ENCODE peak calls at places on chromosomes 11 and 22, in eight cellular contexts. One of them, this sample, is unnamed.
A peak's percentile ranks its signal among the peaks of the same experiment; 100 is the strongest.

GRCh38 chr11:116605543-116605942 is 167.2 kb downstream of the BUD13 start:
- DNase-seq in thoracic aorta: no peak
- DNase-seq in CD4-positive, CD25-positive, alpha-beta regulatory T cell: no peak
- DNase-seq in ovary: no peak
- DNase-seq in uterus: no peak
- DNase-seq in Peyer's patch: no peak
- DNase-seq in K562: peak; percentile 62
- DNase-seq in naive thymus-derived CD4-positive, alpha-beta T cell: peak; percentile 27
- DNase-seq in this sample: peak; percentile 57

GRCh38 chr11:59463176-59463575 is 6.4 kb downstream of the OR4D6 start:
- DNase-seq in thoracic aorta: no peak
- DNase-seq in naive thymus-derived CD4-positive, alpha-beta T cell: no peak
- DNase-seq in uterus: peak; percentile 42
- DNase-seq in K562: no peak
- DNase-seq in CD4-positive, CD25-positive, alpha-beta regulatory T cell: no peak
- DNase-seq in Peyer's patch: no peak
- DNase-seq in ovary: peak; percentile 47
- DNase-seq in this sample: peak; percentile 15

GRCh38 chr11:18368236-18368635 is 26.1 kb upstream of the LDHA start:
- DNase-seq in Peyer's patch: no peak
- DNase-seq in naive thymus-derived CD4-positive, alpha-beta T cell: no peak
- DNase-seq in K562: no peak
- DNase-seq in ovary: no peak
- DNase-seq in uterus: no peak
- DNase-seq in thoracic aorta: no peak
- DNase-seq in CD4-positive, CD25-positive, alpha-beta regulatory T cell: no peak
- DNase-seq in this sample: no peak

GRCh38 chr11:12704049-12704448 is 29.8 kb downstream of the TEAD1 start:
- DNase-seq in ovary: no peak
- DNase-seq in Peyer's patch: no peak
- DNase-seq in uterus: no peak
- DNase-seq in K562: no peak
- DNase-seq in thoracic aorta: no peak
- DNase-seq in CD4-positive, CD25-positive, alpha-beta regulatory T cell: no peak
- DNase-seq in naive thymus-derived CD4-positive, alpha-beta T cell: no peak
- DNase-seq in this sample: no peak

GRCh38 chr22:28904211-28904808 is 20.9 kb downstream of the ZNRF3 start:
- DNase-seq in Peyer's patch: no peak
- DNase-seq in ovary: no peak
- DNase-seq in K562: no peak
- DNase-seq in CD4-positive, CD25-positive, alpha-beta regulatory T cell: no peak
- DNase-seq in thoracic aorta: no peak
- DNase-seq in naive thymus-derived CD4-positive, alpha-beta T cell: no peak
- DNase-seq in uterus: no peak
- DNase-seq in this sample: no peak

GRCh38 chr11:88103337-88104206 is 71.7 kb downstream of the RAB38 start:
- DNase-seq in Peyer's patch: no peak
- DNase-seq in CD4-positive, CD25-positive, alpha-beta regulatory T cell: peak; percentile 20
- DNase-seq in naive thymus-derived CD4-positive, alpha-beta T cell: peak; percentile 21
- DNase-seq in ovary: no peak
- DNase-seq in thoracic aorta: no peak
- DNase-seq in uterus: no peak
- DNase-seq in K562: peak; percentile 73
- DNase-seq in this sample: peak; percentile 57

GRCh38 chr22:37731804-37732471 is 35.1 kb downstream of the TRIOBP start:
- DNase-seq in Peyer's patch: no peak
- DNase-seq in K562: peak; percentile 48
- DNase-seq in naive thymus-derived CD4-positive, alpha-beta T cell: no peak
- DNase-seq in uterus: no peak
- DNase-seq in CD4-positive, CD25-positive, alpha-beta regulatory T cell: no peak
- DNase-seq in ovary: no peak
- DNase-seq in thoracic aorta: no peak
- DNase-seq in this sample: no peak

GRCh38 chr22:29310065-29310862 is 3.8 kb downstream of the GAS2L1 start:
- DNase-seq in K562: no peak
- DNase-seq in uterus: peak; percentile 54
- DNase-seq in CD4-positive, CD25-positive, alpha-beta regulatory T cell: no peak
- DNase-seq in naive thymus-derived CD4-positive, alpha-beta T cell: no peak
- DNase-seq in thoracic aorta: no peak
- DNase-seq in Peyer's patch: no peak
- DNase-seq in ovary: no peak
- DNase-seq in this sample: no peak

GRCh38 chr11:76233936-76234703 is 27.8 kb upstream of the WNT11 start:
- DNase-seq in K562: peak; percentile 51
- DNase-seq in Peyer's patch: peak; percentile 56
- DNase-seq in naive thymus-derived CD4-positive, alpha-beta T cell: no peak
- DNase-seq in CD4-positive, CD25-positive, alpha-beta regulatory T cell: no peak
- DNase-seq in thoracic aorta: peak; percentile 11
- DNase-seq in ovary: peak; percentile 60
- DNase-seq in uterus: peak; percentile 70
- DNase-seq in this sample: peak; percentile 68

GRCh38 chr11:20367313-20367948 is 3.9 kb downstream of the HTATIP2 start:
- DNase-seq in thoracic aorta: no peak
- DNase-seq in ovary: peak; percentile 47
- DNase-seq in Peyer's patch: no peak
- DNase-seq in naive thymus-derived CD4-positive, alpha-beta T cell: peak; percentile 48
- DNase-seq in uterus: peak; percentile 74
- DNase-seq in K562: peak; percentile 79
- DNase-seq in CD4-positive, CD25-positive, alpha-beta regulatory T cell: peak; percentile 25
- DNase-seq in this sample: peak; percentile 67

GRCh38 chr11:80109652-80110051 is 668.8 kb upstream of the TENM4 start:
- DNase-seq in Peyer's patch: no peak
- DNase-seq in CD4-positive, CD25-positive, alpha-beta regulatory T cell: no peak
- DNase-seq in uterus: no peak
- DNase-seq in K562: no peak
- DNase-seq in naive thymus-derived CD4-positive, alpha-beta T cell: no peak
- DNase-seq in ovary: no peak
- DNase-seq in thoracic aorta: no peak
- DNase-seq in this sample: no peak

GRCh38 chr11:24747275-24748251 is 250.7 kb downstream of the LUZP2 start:
- DNase-seq in uterus: no peak
- DNase-seq in CD4-positive, CD25-positive, alpha-beta regulatory T cell: no peak
- DNase-seq in Peyer's patch: no peak
- DNase-seq in naive thymus-derived CD4-positive, alpha-beta T cell: no peak
- DNase-seq in thoracic aorta: no peak
- DNase-seq in ovary: no peak
- DNase-seq in K562: no peak
- DNase-seq in this sample: peak; percentile 88

GRCh38 chr11:114166897-114167323 is 107.4 kb downstream of the ZBTB16 start:
- DNase-seq in thoracic aorta: no peak
- DNase-seq in CD4-positive, CD25-positive, alpha-beta regulatory T cell: no peak
- DNase-seq in uterus: peak; percentile 85
- DNase-seq in ovary: no peak
- DNase-seq in K562: no peak
- DNase-seq in naive thymus-derived CD4-positive, alpha-beta T cell: no peak
- DNase-seq in Peyer's patch: no peak
- DNase-seq in this sample: peak; percentile 65

GRCh38 chr22:49590851-49591445 is 236.7 kb downstream of the BRD1 start:
- DNase-seq in K562: no peak
- DNase-seq in ovary: no peak
- DNase-seq in CD4-positive, CD25-positive, alpha-beta regulatory T cell: no peak
- DNase-seq in uterus: no peak
- DNase-seq in Peyer's patch: no peak
- DNase-seq in thoracic aorta: no peak
- DNase-seq in naive thymus-derived CD4-positive, alpha-beta T cell: no peak
- DNase-seq in this sample: no peak

GRCh38 chr22:49589301-49589700 is 238.4 kb downstream of the BRD1 start:
- DNase-seq in ovary: no peak
- DNase-seq in K562: no peak
- DNase-seq in naive thymus-derived CD4-positive, alpha-beta T cell: no peak
- DNase-seq in Peyer's patch: no peak
- DNase-seq in CD4-positive, CD25-positive, alpha-beta regulatory T cell: no peak
- DNase-seq in uterus: no peak
- DNase-seq in thoracic aorta: no peak
- DNase-seq in this sample: no peak

GRCh38 chr22:49589811-49590210 is 237.9 kb downstream of the BRD1 start:
- DNase-seq in Peyer's patch: no peak
- DNase-seq in CD4-positive, CD25-positive, alpha-beta regulatory T cell: no peak
- DNase-seq in uterus: no peak
- DNase-seq in naive thymus-derived CD4-positive, alpha-beta T cell: no peak
- DNase-seq in K562: no peak
- DNase-seq in thoracic aorta: no peak
- DNase-seq in ovary: no peak
- DNase-seq in this sample: no peak

GRCh38 chr22:49588739-49589138 is 238.9 kb downstream of the BRD1 start:
- DNase-seq in K562: no peak
- DNase-seq in ovary: no peak
- DNase-seq in naive thymus-derived CD4-positive, alpha-beta T cell: no peak
- DNase-seq in CD4-positive, CD25-positive, alpha-beta regulatory T cell: no peak
- DNase-seq in Peyer's patch: no peak
- DNase-seq in thoracic aorta: no peak
- DNase-seq in uterus: no peak
- DNase-seq in this sample: no peak

GRCh38 chr22:49590381-49590780 is 237.3 kb downstream of the BRD1 start:
- DNase-seq in K562: no peak
- DNase-seq in naive thymus-derived CD4-positive, alpha-beta T cell: no peak
- DNase-seq in uterus: no peak
- DNase-seq in Peyer's patch: no peak
- DNase-seq in thoracic aorta: no peak
- DNase-seq in ovary: no peak
- DNase-seq in CD4-positive, CD25-positive, alpha-beta regulatory T cell: no peak
- DNase-seq in this sample: no peak
- H3K9me3 ChIP-seq in K562: no peaks in the 10 kb centered on the region
- H3K9me3 ChIP-seq in naive thymus-derived CD4-positive, alpha-beta T cell: no peaks in the 10 kb centered on the region
- H3K9me3 ChIP-seq in uterus: no peaks in the 10 kb centered on the region
- H3K9me3 ChIP-seq in Peyer's patch: no peaks in the 10 kb centered on the region
- H3K9me3 ChIP-seq in thoracic aorta: no peaks in the 10 kb centered on the region
- H3K9me3 ChIP-seq in ovary: no peaks in the 10 kb centered on the region
- H3K9me3 ChIP-seq in CD4-positive, CD25-positive, alpha-beta regulatory T cell: no peaks in the 10 kb centered on the region
- H3K9me3 ChIP-seq in this sample: no peaks in the 10 kb centered on the region

GRCh38 chr22:36068776-36069344 is 40.2 kb upstream of the RBFOX2 start:
- DNase-seq in K562: no peak
- DNase-seq in CD4-positive, CD25-positive, alpha-beta regulatory T cell: no peak
- DNase-seq in Peyer's patch: no peak
- DNase-seq in naive thymus-derived CD4-positive, alpha-beta T cell: no peak
- DNase-seq in uterus: no peak
- DNase-seq in ovary: no peak
- DNase-seq in thoracic aorta: no peak
- DNase-seq in this sample: no peak

GRCh38 chr22:36067237-36067558 is 38.6 kb upstream of the RBFOX2 start:
- DNase-seq in thoracic aorta: no peak
- DNase-seq in naive thymus-derived CD4-positive, alpha-beta T cell: no peak
- DNase-seq in uterus: no peak
- DNase-seq in Peyer's patch: no peak
- DNase-seq in CD4-positive, CD25-positive, alpha-beta regulatory T cell: no peak
- DNase-seq in ovary: no peak
- DNase-seq in K562: no peak
- DNase-seq in this sample: no peak

GRCh38 chr22:36065775-36066544 is 37.3 kb upstream of the RBFOX2 start:
- DNase-seq in uterus: peak; percentile 90
- DNase-seq in Peyer's patch: peak; percentile 58
- DNase-seq in CD4-positive, CD25-positive, alpha-beta regulatory T cell: peak; percentile 47
- DNase-seq in thoracic aorta: peak; percentile 84
- DNase-seq in naive thymus-derived CD4-positive, alpha-beta T cell: peak; percentile 80
- DNase-seq in K562: peak; percentile 83
- DNase-seq in ovary: peak; percentile 87
- DNase-seq in this sample: peak; percentile 96

GRCh38 chr22:36064358-36064757 is 35.7 kb upstream of the RBFOX2 start:
- DNase-seq in thoracic aorta: no peak
- DNase-seq in K562: no peak
- DNase-seq in Peyer's patch: no peak
- DNase-seq in uterus: no peak
- DNase-seq in ovary: no peak
- DNase-seq in CD4-positive, CD25-positive, alpha-beta regulatory T cell: no peak
- DNase-seq in naive thymus-derived CD4-positive, alpha-beta T cell: no peak
- DNase-seq in this sample: no peak

DNA sequence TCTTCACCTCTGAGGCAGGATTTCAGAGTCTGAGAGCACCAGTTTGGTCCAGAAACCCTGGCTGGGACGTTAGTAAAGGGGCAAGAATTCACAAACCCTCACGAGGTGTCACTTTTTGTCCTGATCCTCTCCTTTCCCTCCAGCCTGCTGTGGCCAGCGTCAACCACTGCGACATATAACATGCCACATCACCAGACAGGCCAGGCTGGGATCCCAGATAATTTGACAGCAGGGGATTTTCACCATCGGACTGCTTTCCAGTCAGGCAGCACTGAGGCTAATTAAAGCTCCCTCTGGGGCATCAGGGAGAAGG is 36.8 kb upstream of the RBFOX2 start:
- DNase-seq in CD4-positive, CD25-positive, alpha-beta regulatory T cell: no peak
- DNase-seq in uterus: no peak
- DNase-seq in thoracic aorta: no peak
- DNase-seq in Peyer's patch: no peak
- DNase-seq in ovary: no peak
- DNase-seq in naive thymus-derived CD4-positive, alpha-beta T cell: no peak
- DNase-seq in K562: no peak
- DNase-seq in this sample: no peak
- H3K27ac ChIP-seq in CD4-positive, CD25-positive, alpha-beta regulatory T cell: no peak overlapping the region
- H3K27ac ChIP-seq in uterus: peak overlapping the region; percentile 87
- H3K27ac ChIP-seq in thoracic aorta: peak overlapping the region; percentile 87
- H3K27ac ChIP-seq in Peyer's patch: peak overlapping the region; percentile 71
- H3K27ac ChIP-seq in ovary: peak overlapping the region; percentile 82
- H3K27ac ChIP-seq in naive thymus-derived CD4-positive, alpha-beta T cell: no peak overlapping the region
- H3K27ac ChIP-seq in K562: peak overlapping the region; percentile 91
- H3K27ac ChIP-seq in this sample: peak overlapping the region; percentile 78

GRCh38 chr11:128692750-128693578 is 908 bp upstream of the FLI1 start:
- DNase-seq in Peyer's patch: no peak
- DNase-seq in ovary: no peak
- DNase-seq in CD4-positive, CD25-positive, alpha-beta regulatory T cell: no peak
- DNase-seq in uterus: no peak
- DNase-seq in K562: no peak
- DNase-seq in naive thymus-derived CD4-positive, alpha-beta T cell: peak; percentile 49
- DNase-seq in thoracic aorta: no peak
- DNase-seq in this sample: no peak
- H3K4me3 ChIP-seq in Peyer's patch: peak overlapping the region; percentile 63
- H3K4me3 ChIP-seq in ovary: peak overlapping the region; percentile 30
- H3K4me3 ChIP-seq in CD4-positive, CD25-positive, alpha-beta regulatory T cell: peak overlapping the region; percentile 84
- H3K4me3 ChIP-seq in uterus: peak overlapping the region; percentile 42
- H3K4me3 ChIP-seq in K562: no peak overlapping the region
- H3K4me3 ChIP-seq in naive thymus-derived CD4-positive, alpha-beta T cell: peak overlapping the region; percentile 82
- H3K4me3 ChIP-seq in thoracic aorta: peak overlapping the region; percentile 95
- H3K4me3 ChIP-seq in this sample: no peak overlapping the region

DNA sequence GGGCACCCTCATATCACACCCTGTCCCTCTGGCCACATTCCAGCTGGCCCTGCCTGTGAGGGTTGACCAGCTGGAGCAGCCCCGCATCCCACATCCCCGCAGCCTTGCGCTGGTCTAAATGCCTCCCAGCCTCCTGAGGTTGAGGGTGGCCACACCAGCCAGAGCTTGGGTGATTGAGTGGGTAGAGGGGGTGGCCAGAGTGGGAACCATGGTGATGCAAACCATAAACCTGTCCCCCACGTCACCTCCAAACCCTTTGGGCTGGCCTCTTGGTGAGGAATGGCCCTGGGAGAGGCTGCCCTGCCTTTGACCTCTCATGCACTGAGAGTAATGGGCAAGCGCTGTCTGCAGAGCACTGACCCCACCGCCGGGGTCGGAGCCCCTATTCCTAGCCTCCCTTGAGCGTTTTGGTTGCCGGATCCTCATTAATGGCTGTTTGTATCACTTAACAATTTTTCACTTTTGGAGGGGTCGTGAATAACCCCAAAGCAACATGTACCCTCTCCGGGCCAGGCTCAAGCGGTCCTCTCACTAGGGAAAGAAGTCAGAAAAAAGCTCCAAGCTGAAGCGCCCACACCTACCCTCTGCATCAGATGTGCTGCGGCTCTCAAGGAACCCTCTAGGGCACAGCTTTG is 16.0 kb upstream of the KCNQ1OT1 start:
- DNase-seq in ovary: no peak
- DNase-seq in thoracic aorta: no peak
- DNase-seq in CD4-positive, CD25-positive, alpha-beta regulatory T cell: no peak
- DNase-seq in Peyer's patch: no peak
- DNase-seq in K562: no peak
- DNase-seq in naive thymus-derived CD4-positive, alpha-beta T cell: no peak
- DNase-seq in uterus: no peak
- DNase-seq in this sample: no peak
- H3K9me3 ChIP-seq in ovary: no peaks in the 10 kb centered on the region
- H3K9me3 ChIP-seq in thoracic aorta: no peaks in the 10 kb centered on the region
- H3K9me3 ChIP-seq in CD4-positive, CD25-positive, alpha-beta regulatory T cell: no peaks in the 10 kb centered on the region
- H3K9me3 ChIP-seq in Peyer's patch: no peaks in the 10 kb centered on the region
- H3K9me3 ChIP-seq in K562: no peaks in the 10 kb centered on the region
- H3K9me3 ChIP-seq in naive thymus-derived CD4-positive, alpha-beta T cell: no peaks in the 10 kb centered on the region
- H3K9me3 ChIP-seq in uterus: no peaks in the 10 kb centered on the region
- H3K9me3 ChIP-seq in this sample: peaks cover 3% of the 10 kb centered on the region

GRCh38 chr22:42581762-42582716 is 28.3 kb downstream of the SERHL2 start:
- DNase-seq in ovary: peak; percentile 80
- DNase-seq in K562: peak; percentile 87
- DNase-seq in naive thymus-derived CD4-positive, alpha-beta T cell: peak; percentile 88
- DNase-seq in uterus: peak; percentile 75
- DNase-seq in Peyer's patch: peak; percentile 84
- DNase-seq in CD4-positive, CD25-positive, alpha-beta regulatory T cell: peak; percentile 81
- DNase-seq in thoracic aorta: peak; percentile 60
- DNase-seq in this sample: peak; percentile 84
- H3K27ac ChIP-seq in ovary: peak overlapping the region; percentile 66
- H3K27ac ChIP-seq in K562: peak overlapping the region; percentile 74
- H3K27ac ChIP-seq in naive thymus-derived CD4-positive, alpha-beta T cell: peak overlapping the region; percentile 78
- H3K27ac ChIP-seq in uterus: peak overlapping the region; percentile 79
- H3K27ac ChIP-seq in Peyer's patch: peak overlapping the region; percentile 66
- H3K27ac ChIP-seq in CD4-positive, CD25-positive, alpha-beta regulatory T cell: peak overlapping the region; percentile 51
- H3K27ac ChIP-seq in thoracic aorta: no peak overlapping the region
- H3K27ac ChIP-seq in this sample: peak overlapping the region; percentile 71

This sample was measured in SJCRH30.